ENCODE peak calls at places on chromosome 22, in nine cellular contexts. Y, X, S, D, Q, I, L, R and F are unnamed samples.
A peak's percentile ranks its signal among the peaks of the same experiment; 100 is the strongest.

GRCh38 chr22:32050678-32051515 is 7.8 kb downstream of the SLC5A1 start:
- DNase-seq in Y (no peak), X (peak; percentile 74), S (peak; percentile 22), D (peak; percentile 78), Q (peak; percentile 23), I (peak; percentile 87), L (no peak), R (peak; percentile 72), F (peak; percentile 58)

GRCh38 chr22:49331223-49331815 is 496.4 kb downstream of the BRD1 start:
- DNase-seq in Y (no peak), X (no peak), S (no peak), D (no peak), Q (no peak), I (no peak), L (no peak), R (peak; percentile 24), F (no peak)

GRCh38 chr22:22168190-22168940 is 76.2 kb upstream of the VPREB1 start:
- DNase-seq in Y (no peak), X (peak; percentile 52), S (no peak), D (no peak), Q (no peak), I (peak; percentile 57), L (peak; percentile 69), R (no peak), F (no peak)

GRCh38 chr22:41431656-41432055 is 14.9 kb downstream of the TOB2 start:
- DNase-seq in Y (no peak), X (no peak), S (no peak), D (no peak), Q (no peak), I (no peak), L (no peak), R (no peak), F (no peak)

GRCh38 chr22:49586244-49586748 is 241.4 kb downstream of the BRD1 start:
- DNase-seq in Y (no peak), X (no peak), S (no peak), D (no peak), Q (no peak), I (no peak), L (no peak), R (peak; percentile 58), F (no peak)

GRCh38 chr22:25402501-25403283 is 161.8 kb upstream of the GRK3 start:
- DNase-seq in Y (no peak), X (peak; percentile 65), S (no peak), D (peak; percentile 52), Q (peak; percentile 73), I (peak; percentile 40), L (no peak), R (peak; percentile 64), F (no peak)

GRCh38 chr22:27796829-27797792 is 4.4 kb downstream of the MN1 start:
- DNase-seq in Y (peak; percentile 61), X (no peak), S (no peak), D (no peak), Q (no peak), I (no peak), L (no peak), R (peak; percentile 72), F (no peak)

GRCh38 chr22:42116848-42117424 is 13.7 kb downstream of the CYP2D6 start:
- DNase-seq in Y (no peak), X (peak; percentile 29), S (no peak), D (no peak), Q (no peak), I (peak; percentile 10), L (no peak), R (no peak), F (no peak)

GRCh38 chr22:31753005-31753633 is 700 bp upstream of the DEPDC5 start:
- DNase-seq in Y (peak; percentile 67), X (peak; percentile 46), S (peak; percentile 9), D (peak; percentile 52), Q (peak; percentile 44), I (no peak), L (no peak), R (peak; percentile 78), F (no peak)

GRCh38 chr22:38870312-38870741 is 1.7 kb downstream of the CBX6 start:
- DNase-seq in Y (peak; percentile 94), X (peak; percentile 86), S (peak; percentile 98), D (peak; percentile 94), Q (peak; percentile 90), I (peak; percentile 78), L (peak; percentile 87), R (peak; percentile 92), F (peak; percentile 83)

GRCh38 chr22:50146440-50147228 is 23.9 kb upstream of the PANX2 start:
- DNase-seq in Y (peak; percentile 77), X (peak; percentile 84), S (peak; percentile 48), D (peak; percentile 76), Q (no peak), I (peak; percentile 72), L (no peak), R (peak; percentile 83), F (peak; percentile 48)

GRCh38 chr22:24985824-24986214 is 33.3 kb downstream of the KIAA1671 start:
- DNase-seq in Y (no peak), X (peak; percentile 96), S (no peak), D (peak; percentile 93), Q (peak; percentile 75), I (peak; percentile 55), L (no peak), R (no peak), F (no peak)

GRCh38 chr22:19815823-19816290 is 38.8 kb downstream of the GNB1L start:
- DNase-seq in Y (no peak), X (no peak), S (no peak), D (no peak), Q (no peak), I (no peak), L (no peak), R (peak; percentile 58), F (peak; percentile 31)

GRCh38 chr22:39120983-39121382 is 23.9 kb downstream of the APOBEC3H start:
- DNase-seq in Y (no peak), X (no peak), S (no peak), D (no peak), Q (no peak), I (no peak), L (no peak), R (no peak), F (no peak)

DNA sequence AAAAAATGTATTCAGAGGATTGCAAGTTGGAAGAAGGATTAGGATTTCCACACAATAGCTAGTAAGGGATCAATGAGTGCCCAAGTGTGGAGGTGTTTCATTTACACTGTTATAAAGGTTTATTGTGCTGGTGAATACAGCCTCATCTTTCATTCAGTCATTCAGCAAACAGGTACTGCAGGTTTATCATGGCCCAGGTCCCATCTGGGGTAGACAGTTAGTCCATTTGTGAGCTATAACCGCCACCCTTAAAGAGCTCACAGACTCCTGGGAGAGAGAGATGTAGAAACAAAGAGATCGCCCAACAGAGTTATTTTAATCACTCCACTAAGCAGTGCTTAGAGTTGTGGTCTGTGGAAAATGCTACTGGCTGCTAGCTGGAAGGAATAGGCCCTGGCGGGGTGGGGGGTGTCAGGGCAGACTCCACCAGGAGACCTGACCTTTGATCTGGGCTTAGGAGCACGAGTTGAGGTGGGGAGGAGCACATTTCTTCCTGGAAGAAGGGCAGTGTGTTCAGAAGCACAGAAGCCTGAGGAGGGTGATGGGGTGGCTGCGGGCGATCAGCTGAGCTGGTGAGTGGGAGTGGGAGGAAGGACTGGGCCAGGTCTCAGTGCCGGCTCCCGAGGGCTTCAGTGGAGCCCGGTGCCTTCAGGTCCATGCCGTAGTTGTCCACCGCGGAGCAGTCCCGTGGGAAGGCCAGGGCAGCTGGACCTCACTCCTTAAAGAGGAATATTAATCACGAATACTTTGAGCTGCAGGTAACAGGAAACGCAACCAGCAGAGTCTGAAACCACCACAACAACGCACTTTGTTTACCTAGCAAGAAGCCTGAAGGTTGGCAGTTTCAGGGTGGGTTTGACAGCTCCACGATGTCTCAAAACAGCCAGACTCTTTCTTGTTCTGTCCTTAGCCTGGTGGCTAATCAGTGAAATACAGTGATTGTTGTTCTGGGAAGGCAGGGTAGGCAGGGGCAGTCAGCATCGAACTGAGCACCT is 11.2 kb downstream of the TOM1 start:
- DNase-seq in Y (no peak), X (no peak), S (no peak), D (peak; percentile 20), Q (no peak), I (no peak), L (no peak), R (no peak), F (no peak)
- TF ChIP-seq CTCF in Y (no peak), X (no peak), S (no peak), D (no peak), Q (no peak), I (no peak), L (no peak), R (no peak), F (no peak)

GRCh38 chr22:26677217-26677616 is 19.8 kb downstream of the MIAT start:
- DNase-seq in Y (no peak), X (no peak), S (no peak), D (no peak), Q (no peak), I (no peak), L (no peak), R (no peak), F (no peak)

GRCh38 chr22:26684173-26684572 is 26.8 kb downstream of the MIAT start:
- DNase-seq in Y (no peak), X (no peak), S (no peak), D (no peak), Q (no peak), I (no peak), L (no peak), R (no peak), F (no peak)

GRCh38 chr22:26680485-26680884 is 23.1 kb downstream of the MIAT start:
- DNase-seq in Y (no peak), X (no peak), S (no peak), D (no peak), Q (no peak), I (no peak), L (no peak), R (no peak), F (no peak)

GRCh38 chr22:26679003-26679629 is 21.7 kb downstream of the MIAT start:
- DNase-seq in Y (peak; percentile 82), X (peak; percentile 84), S (peak; percentile 79), D (peak; percentile 85), Q (peak; percentile 77), I (peak; percentile 71), L (peak; percentile 70), R (no peak), F (peak; percentile 69)

DNA sequence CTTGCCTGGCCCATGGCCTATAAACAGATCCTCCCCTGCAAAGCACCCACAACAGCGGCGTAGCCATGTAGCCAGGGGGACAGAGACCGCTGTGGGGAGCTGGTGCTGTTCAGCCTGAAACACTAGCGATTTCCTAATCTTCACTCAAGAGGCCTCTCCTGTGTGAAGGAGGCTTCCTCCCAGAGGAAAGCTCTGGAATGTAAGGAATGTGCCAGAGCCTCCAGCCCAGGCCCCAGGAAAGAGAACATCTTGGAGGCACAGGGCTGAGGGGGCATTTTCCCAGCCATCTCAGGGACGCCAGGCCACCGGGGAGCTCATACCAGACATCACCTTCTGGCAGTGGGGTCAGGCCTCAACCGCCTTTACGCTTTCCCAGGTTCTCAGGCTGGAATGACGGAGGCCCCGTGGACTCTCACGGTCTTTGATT is 24.0 kb downstream of the MIAT start:
- DNase-seq in Y (no peak), X (peak; percentile 95), S (no peak), D (no peak), Q (no peak), I (peak; percentile 86), L (no peak), R (no peak), F (no peak)
- TF ChIP-seq CTCF in Y (no peak), X (no peak), S (no peak), D (no peak), Q (no peak), I (peak; percentile 23), L (no peak), R (no peak), F (no peak)

GRCh38 chr22:40414838-40415505 is 44.6 kb downstream of the SGSM3 start:
- DNase-seq in Y (no peak), X (no peak), S (no peak), D (no peak), Q (no peak), I (no peak), L (peak; percentile 48), R (peak; percentile 73), F (peak; percentile 25)
- TF ChIP-seq CTCF in Y (no peak), X (no peak), S (no peak), D (no peak), Q (no peak), I (no peak), L (no peak), R (no peak), F (no peak)

GRCh38 chr22:46596819-46597218 is 23.4 kb upstream of the GRAMD4 start:
- DNase-seq in Y (no peak), X (no peak), S (no peak), D (no peak), Q (no peak), I (no peak), L (no peak), R (peak; percentile 88), F (no peak)
- TF ChIP-seq CTCF in Y (no peak), X (no peak), S (no peak), D (no peak), Q (no peak), I (no peak), L (no peak), R (no peak), F (no peak)